ENCODE peak calls at places on chromosomes 13 and 19, in seven cellular contexts. Q is fibroblast of the aortic adventitia, B is NCI-H187 treated with DMSO at 0.1 percent for 48 hours, W is cardiac muscle cell, O is RCC 7860, T is GM03348, P is brain pericyte. Y is an unnamed sample.

GRCh38 chr19:55642153-55643002 is 1.1 kb upstream of the ZNF581 start:
- DNase-seq in Q (peak; percentile 44), B (no peak), W (peak; percentile 50), O (no peak), T (no peak), P (no peak), Y (peak; percentile 38)

GRCh38 chr13:73929287-73929932 is 204.8 kb downstream of the KLF12 start:
- DNase-seq in Q (no peak), B (no peak), W (no peak), O (no peak), T (no peak), P (no peak), Y (no peak)

GRCh38 chr13:41709511-41709910 is 251.4 kb downstream of the VWA8 start:
- DNase-seq in Q (no peak), B (no peak), W (no peak), O (no peak), T (no peak), P (no peak), Y (no peak)

GRCh38 chr13:114142640-114143490 is 10.4 kb upstream of the RASA3 start:
- DNase-seq in Q (no peak), B (peak; percentile 89), W (no peak), O (no peak), T (no peak), P (no peak), Y (no peak)

GRCh38 chr19:28727133-28727834 is 485.7 kb downstream of the UQCRFS1 start:
- DNase-seq in Q (peak; percentile 22), B (no peak), W (peak; percentile 66), O (no peak), T (peak; percentile 30), P (no peak), Y (peak; percentile 78)

GRCh38 chr19:45130888-45131615 is 29.7 kb downstream of the NKPD1 start:
- DNase-seq in Q (no peak), B (peak; percentile 87), W (no peak), O (no peak), T (no peak), P (no peak), Y (no peak)

GRCh38 chr19:18762125-18763023 is 28.7 kb downstream of the COMP start:
- DNase-seq in Q (peak; percentile 64), B (no peak), W (peak; percentile 31), O (no peak), T (no peak), P (no peak), Y (peak; percentile 15)

GRCh38 chr13:114032121-114032799 is 58.4 kb upstream of the C13orf46 start:
- DNase-seq in Q (peak; percentile 79), B (no peak), W (no peak), O (peak; percentile 18), T (peak; percentile 78), P (no peak), Y (no peak)

GRCh38 chr19:9885077-9885552 is 50.0 kb downstream of the PIN1 start:
- DNase-seq in Q (peak; percentile 65), B (no peak), W (no peak), O (no peak), T (peak; percentile 84), P (no peak), Y (no peak)

GRCh38 chr13:30743319-30744055 is 8.1 kb downstream of the ALOX5AP start:
- DNase-seq in Q (peak; percentile 98), B (no peak), W (no peak), O (peak; percentile 99), T (peak; percentile 91), P (peak; percentile 73), Y (no peak)

GRCh38 chr13:69950160-69950559 is 157.5 kb upstream of the ATXN8OS start:
- DNase-seq in Q (no peak), B (no peak), W (no peak), O (no peak), T (no peak), P (no peak), Y (no peak)

GRCh38 chr19:48806518-48806817 is 4.4 kb downstream of the BCAT2 start:
- DNase-seq in Q (no peak), B (no peak), W (no peak), O (peak; percentile 8), T (no peak), P (no peak), Y (peak; percentile 63)

GRCh38 chr19:8240274-8241229 is 31.4 kb downstream of the CERS4 start:
- DNase-seq in Q (peak; percentile 93), B (no peak), W (peak; percentile 93), O (peak; percentile 60), T (peak; percentile 81), P (peak; percentile 41), Y (peak; percentile 74)

GRCh38 chr19:4811328-4812131 is 20.0 kb downstream of the TICAM1 start:
- DNase-seq in Q (peak; percentile 59), B (no peak), W (peak; percentile 68), O (peak; percentile 43), T (peak; percentile 81), P (peak; percentile 36), Y (peak; percentile 96)

GRCh38 chr13:73035660-73036059 is 23.1 kb upstream of the KLF5 start:
- DNase-seq in Q (no peak), B (no peak), W (no peak), O (no peak), T (no peak), P (no peak), Y (no peak)

GRCh38 chr19:16121967-16122366 is 10.3 kb downstream of the RAB8A start:
- DNase-seq in Q (no peak), B (no peak), W (no peak), O (no peak), T (no peak), P (no peak), Y (no peak)

GRCh38 chr19:4575978-4576933 is 16.8 kb upstream of the SEMA6B start:
- DNase-seq in Q (peak; percentile 60), B (no peak), W (peak; percentile 54), O (peak; percentile 31), T (peak; percentile 75), P (no peak), Y (peak; percentile 90)

GRCh38 chr13:33292712-33293111 is 7.2 kb upstream of the STARD13 start:
- DNase-seq in Q (no peak), B (no peak), W (no peak), O (no peak), T (no peak), P (no peak), Y (no peak)

GRCh38 chr19:52217576-52217975 is 27.7 kb downstream of the PPP2R1A start:
- DNase-seq in Q (no peak), B (no peak), W (no peak), O (no peak), T (no peak), P (no peak), Y (no peak)

GRCh38 chr13:107379398-107380155 is 811.6 kb upstream of the ARGLU1 start:
- DNase-seq in Q (no peak), B (no peak), W (no peak), O (no peak), T (no peak), P (no peak), Y (no peak)

GRCh38 chr19:1266818-1267440 is 2.2 kb upstream of the CIRBP start:
- DNase-seq in Q (peak; percentile 48), B (no peak), W (peak; percentile 77), O (peak; percentile 21), T (peak; percentile 76), P (no peak), Y (peak; percentile 91)

GRCh38 chr19:11361037-11361770 is 6.0 kb downstream of the PLPPR2 start:
- DNase-seq in Q (no peak), B (no peak), W (peak; percentile 90), O (no peak), T (no peak), P (no peak), Y (peak; percentile 96)

GRCh38 chr13:27954406-27954851 is 14.7 kb downstream of the CDX2 start:
- DNase-seq in Q (no peak), B (no peak), W (no peak), O (no peak), T (no peak), P (no peak), Y (peak; percentile 56)

GRCh38 chr19:3121821-3122511 is 13.9 kb upstream of the GNA15 start:
- DNase-seq in Q (no peak), B (no peak), W (no peak), O (no peak), T (no peak), P (no peak), Y (no peak)

GRCh38 chr19:30857388-30857787 is 485.2 kb downstream of the ZNF536 start:
- DNase-seq in Q (no peak), B (no peak), W (no peak), O (no peak), T (no peak), P (no peak), Y (no peak)

GRCh38 chr19:38701455-38702063 is 42.7 kb downstream of the CAPN12 start:
- DNase-seq in Q (peak; percentile 54), B (no peak), W (no peak), O (no peak), T (no peak), P (no peak), Y (no peak)

GRCh38 chr13:109741966-109742365 is 44.4 kb downstream of the IRS2 start:
- DNase-seq in Q (no peak), B (no peak), W (no peak), O (no peak), T (no peak), P (no peak), Y (no peak)

GRCh38 chr13:26628706-26629105 is 71.2 kb downstream of the WASF3 start:
- DNase-seq in Q (peak; percentile 51), B (no peak), W (peak; percentile 23), O (no peak), T (peak; percentile 41), P (no peak), Y (no peak)

GRCh38 chr19:35206855-35207254 is 21.7 kb downstream of the FAM187B start:
- DNase-seq in Q (no peak), B (no peak), W (no peak), O (no peak), T (no peak), P (no peak), Y (no peak)

GRCh38 chr19:45505151-45505995 is 1.9 kb upstream of the VASP start:
- DNase-seq in Q (peak; percentile 56), B (no peak), W (no peak), O (no peak), T (no peak), P (no peak), Y (no peak)

GRCh38 chr13:35157143-35157755 is 215.2 kb downstream of the NBEA start:
- DNase-seq in Q (peak; percentile 79), B (no peak), W (peak; percentile 49), O (peak; percentile 25), T (peak; percentile 55), P (peak; percentile 8), Y (no peak)